ENCODE peak calls at places on chromosomes 4 and X, in seven cellular contexts. J is MM.1S, U is A549, O is pancreas, Y is endodermal cell, X is A673, K is cardiac muscle cell. W is an unnamed sample. For H3K4me1, the result is how much of the 10 kb centered on the place peaks cover.

GRCh38 chrX:110667706-110668105 is 127.9 kb downstream of the CHRDL1 start:
- DNase-seq in O (no peak), U (no peak), Y (peak), X (peak), J (no peak), K (peak), W (no peak)

GRCh38 chrX:69163936-69164741 is 1.1 kb downstream of the PJA1 start:
- DNase-seq in O (peak), X (peak), K (no peak), J (no peak), U (no peak), Y (no peak), W (peak)

GRCh38 chr4:24363751-24364150 is 220.6 kb downstream of the DHX15 start:
- DNase-seq in U (no peak), X (no peak), Y (no peak), K (no peak), O (no peak), J (no peak), W (no peak)

GRCh38 chrX:86806786-86807185 is 658.5 kb downstream of the DACH2 start:
- DNase-seq in X (peak), K (peak), J (peak), O (no peak), U (peak), Y (peak), W (no peak)

GRCh38 chr4:88456757-88457306 is at the start of gene HERC5:
- DNase-seq in J (peak), X (peak), O (peak), K (peak), Y (peak), U (peak), W (peak)

GRCh38 chr4:53895137-53895536 is 169.3 kb downstream of the CHIC2 start:
- DNase-seq in U (no peak), Y (no peak), O (no peak), J (no peak), X (no peak), K (no peak), W (no peak)

GRCh38 chrX:72306851-72307645 is 1.3 kb upstream of the CITED1 start:
- DNase-seq in Y (peak), X (peak), K (peak), U (peak), J (peak), O (peak), W (peak)

GRCh38 chr4:147288512-147288911 is 192.4 kb upstream of the EDNRA start:
- DNase-seq in K (no peak), J (no peak), X (no peak), O (no peak), Y (no peak), U (no peak), W (no peak)

GRCh38 chr4:151133311-151133710 is 33.9 kb downstream of the RPS3A start:
- DNase-seq in X (no peak), J (no peak), Y (no peak), U (no peak), O (no peak), K (no peak), W (no peak)

GRCh38 chrX:4550018-4550417 is 836.6 kb upstream of the PRKX start:
- DNase-seq in J (no peak), U (peak), O (no peak), X (peak), K (peak), Y (peak), W (no peak)

GRCh38 chr4:125456075-125456474 is 141.3 kb downstream of the FAT4 start:
- DNase-seq in X (no peak), U (no peak), Y (no peak), J (no peak), K (no peak), O (no peak), W (no peak)

GRCh38 chrX:96985046-96985445 is 101.3 kb downstream of the RPA4 start:
- DNase-seq in J (no peak), O (no peak), K (no peak), X (no peak), U (no peak), Y (no peak), W (no peak)

GRCh38 chrX:17535229-17535628 is 160.2 kb downstream of the NHS start:
- DNase-seq in X (peak), U (peak), K (peak), J (peak), O (peak), Y (peak), W (peak)

GRCh38 chr4:35511851-35512250 is 732.5 kb downstream of the ARAP2 start:
- DNase-seq in X (no peak), U (no peak), K (no peak), O (no peak), J (no peak), Y (no peak), W (no peak)

GRCh38 chrX:40081679-40082068 is 16.1 kb downstream of the BCOR start:
- DNase-seq in K (no peak), X (no peak), Y (peak), J (no peak), O (no peak), U (no peak), W (no peak)

GRCh38 chr4:129675036-129675435 is 579.1 kb downstream of the C4orf33 start:
- DNase-seq in U (no peak), J (no peak), K (no peak), O (no peak), X (no peak), Y (no peak), W (no peak)

GRCh38 chr4:184688447-184688846 is 38.9 kb downstream of the PRIMPOL start:
- DNase-seq in J (no peak), O (no peak), K (no peak), X (peak), Y (peak), U (peak), W (no peak)

GRCh38 chrX:72394518-72395163 is 88.9 kb upstream of the CITED1 start:
- DNase-seq in U (no peak), O (no peak), X (no peak), J (no peak), K (peak), Y (no peak), W (no peak)

GRCh38 chrX:133838761-133839676 is 146.4 kb downstream of the GPC3 start:
- DNase-seq in O (no peak), U (peak), J (peak), K (peak), X (peak), Y (peak), W (peak)

GRCh38 chrX:17633546-17633945 is 103.7 kb upstream of the SCML1 start:
- DNase-seq in X (no peak), Y (no peak), J (no peak), U (no peak), O (no peak), K (no peak), W (no peak)

GRCh38 chr4:121199742-121200561 is 35.8 kb upstream of the TNIP3 start:
- DNase-seq in K (no peak), J (no peak), U (no peak), O (no peak), X (no peak), Y (no peak), W (no peak)

GRCh38 chr4:7068279-7068842 is 497 bp upstream of the GRPEL1 start:
- DNase-seq in U (no peak), X (no peak), Y (no peak), J (no peak), K (no peak), O (peak), W (no peak)

GRCh38 chrX:79270401-79270800 is 96.7 kb downstream of the ITM2A start:
- DNase-seq in U (peak), K (peak), Y (peak), X (peak), J (peak), O (no peak), W (peak)

GRCh38 chr4:7944568-7945220 is 5.0 kb upstream of the AFAP1 start:
- DNase-seq in U (no peak), K (no peak), X (no peak), J (no peak), O (no peak), Y (no peak), W (no peak)

GRCh38 chr4:94934864-94935263 is 177.1 kb downstream of the BMPR1B start:
- DNase-seq in K (no peak), U (peak), O (no peak), J (no peak), X (no peak), Y (no peak), W (no peak)

GRCh38 chr4:105495667-105496066 is 21.8 kb upstream of the PPA2 start:
- DNase-seq in J (no peak), X (no peak), U (no peak), Y (no peak), O (no peak), K (no peak), W (no peak)

GRCh38 chrX:45697591-45697990 is 496.9 kb upstream of the DIPK2B start:
- DNase-seq in X (peak), Y (no peak), K (no peak), U (peak), O (no peak), J (no peak), W (no peak)

GRCh38 chr4:148787831-148788477 is 345.7 kb upstream of the NR3C2 start:
- DNase-seq in Y (no peak), X (no peak), J (no peak), K (peak), O (no peak), U (no peak), W (peak)

GRCh38 chr4:83552924-83553323 is 17.0 kb downstream of the GPAT3 start:
- DNase-seq in J (peak), K (no peak), X (no peak), Y (no peak), O (no peak), U (peak), W (no peak)

GRCh38 chr4:77802406-77802805 is 16.8 kb downstream of the CNOT6L start:
- DNase-seq in U (no peak), O (no peak), Y (no peak), X (no peak), K (no peak), J (no peak), W (no peak)
- H3K4me1 ChIP-seq in U (under half), O (under half), Y (under half), X (under half), K (under half), J (under half), W (under half)

GRCh38 chrX:19005909-19006308 is 22.0 kb upstream of the PHKA2 start:
- DNase-seq in X (no peak), Y (no peak), U (peak), J (no peak), K (no peak), O (no peak), W (no peak)
- TF ChIP-seq CTCF in X (no peak), Y (peak), U (peak), J (no peak), K (no peak), O (no peak), W (peak)

GRCh38 chr4:10096201-10096975 is 20.2 kb downstream of the WDR1 start:
- DNase-seq in O (no peak), Y (no peak), X (no peak), J (peak), U (peak), K (no peak), W (peak)
- H3K4me1 ChIP-seq in O (under half), Y (under half), X (under half), J (half or more), U (under half), K (half or more), W (under half)

DNA sequence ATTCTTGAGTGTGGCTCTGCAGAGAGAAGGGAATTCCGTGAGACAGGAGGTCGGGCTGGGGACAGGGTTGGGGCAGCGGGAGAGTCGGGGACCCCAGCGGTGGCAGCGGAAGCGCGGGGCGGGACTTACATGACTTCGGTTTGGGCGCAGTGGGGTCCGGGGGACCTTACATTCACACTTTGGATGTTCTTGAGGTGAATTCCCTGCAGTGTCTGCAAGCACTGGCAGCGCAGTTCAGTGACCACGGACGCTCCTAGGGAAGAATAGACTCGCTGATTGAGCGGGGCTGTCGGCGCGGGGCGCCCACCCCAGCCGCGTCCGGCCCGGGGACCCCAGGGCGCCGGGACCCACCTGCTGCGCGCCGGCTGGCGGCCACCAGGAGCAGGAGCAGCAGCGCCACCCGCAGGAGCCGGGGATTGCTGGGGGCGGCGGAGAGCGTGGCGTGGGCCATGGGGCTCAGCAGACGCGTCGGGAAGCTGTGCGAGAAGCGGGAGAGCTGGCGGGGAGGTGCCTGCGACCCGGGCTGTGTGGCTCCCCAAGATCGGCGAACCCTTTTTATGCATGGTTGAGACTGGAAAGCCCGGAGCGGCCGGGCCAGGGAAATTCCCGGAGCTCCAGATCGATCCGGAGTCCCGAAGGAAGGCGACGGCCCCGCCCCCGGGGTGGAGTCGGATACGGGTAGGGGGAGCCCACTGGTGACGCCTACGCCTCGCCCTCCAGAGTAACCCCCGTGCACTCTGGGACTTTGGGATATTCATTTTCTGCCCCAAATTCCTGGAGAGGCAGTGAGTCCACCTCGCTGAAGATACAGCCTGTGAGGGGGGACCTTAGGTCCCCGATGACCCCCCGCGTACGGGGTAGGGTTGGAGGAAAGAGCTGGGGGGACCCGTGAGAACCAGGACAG is at the start of gene CXCL3:
- DNase-seq in K (peak), Y (peak), O (peak), X (peak), J (no peak), U (peak), W (peak)
- TF ChIP-seq CTCF in K (peak), Y (peak), O (peak), X (peak), J (peak), U (peak), W (peak)

DNA sequence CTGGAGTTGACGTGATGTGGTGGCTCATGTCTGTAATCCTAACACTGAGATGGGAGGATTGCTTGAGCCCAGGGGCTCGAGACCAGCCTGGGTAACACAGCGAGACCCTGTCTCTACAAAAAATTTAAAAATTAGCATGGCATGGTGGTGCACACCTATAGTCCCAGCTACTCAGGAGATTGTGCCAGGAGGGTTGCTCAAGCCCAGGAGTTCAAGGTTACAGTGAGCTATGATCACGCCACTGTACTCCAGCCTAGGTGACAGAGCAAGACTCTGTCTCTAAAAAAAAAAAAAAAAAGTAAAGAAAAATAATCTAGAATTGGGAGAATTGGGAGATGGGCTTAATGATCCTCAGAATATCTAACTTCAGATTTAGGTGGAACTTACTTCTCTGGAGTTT is 51.1 kb downstream of the MSN start:
- DNase-seq in K (no peak), Y (no peak), O (no peak), U (no peak), X (no peak), J (no peak), W (no peak)
- H3K4me1 ChIP-seq in K (under half), Y (under half), O (under half), U (under half), X (under half), J (under half), W (under half)